ENCODE peak calls at places on chromosomes 2 and 18, in seven cellular contexts. J, N, D, T, H, Y and R are unnamed samples.

GRCh38 chr2:43075906-43076585 is 150.4 kb downstream of the ZFP36L2 start:
- DNase-seq in Y (no peak), J (no peak), T (peak), N (peak), D (peak), H (peak), R (peak)

GRCh38 chr2:241896746-241897201 is 27.2 kb downstream of the RTP5 start:
- DNase-seq in H (no peak), D (peak), Y (no peak), J (no peak), N (no peak), T (no peak), R (no peak)

GRCh38 chr2:178871536-178871935 is 64.3 kb upstream of the TTN start:
- DNase-seq in H (no peak), J (no peak), Y (no peak), N (no peak), T (no peak), D (no peak), R (no peak)

GRCh38 chr2:98334439-98335078 is 11.7 kb upstream of the CNGA3 start:
- DNase-seq in H (no peak), J (peak), N (peak), T (no peak), D (peak), Y (no peak), R (peak)

GRCh38 chr2:101735166-101735533 is 37.6 kb downstream of the MAP4K4 start:
- DNase-seq in D (no peak), H (no peak), Y (no peak), J (no peak), N (no peak), T (no peak), R (no peak)

GRCh38 chr2:162184362-162184761 is 32.3 kb upstream of the GCG start:
- DNase-seq in N (no peak), J (no peak), Y (no peak), D (no peak), T (no peak), H (no peak), R (no peak)

GRCh38 chr2:226631671-226632070 is 167.9 kb downstream of the IRS1 start:
- DNase-seq in T (no peak), N (peak), H (no peak), D (no peak), Y (no peak), J (no peak), R (no peak)

GRCh38 chr18:22417496-22418188 is at the start of gene CTAGE1:
- DNase-seq in D (no peak), J (peak), Y (no peak), T (peak), N (peak), H (no peak), R (peak)

GRCh38 chr2:220789961-220790360 is 782.1 kb downstream of the EPHA4 start:
- DNase-seq in T (peak), N (peak), J (no peak), H (no peak), Y (no peak), D (no peak), R (peak)

GRCh38 chr2:234521536-234521935 is 24.7 kb upstream of the ARL4C start:
- DNase-seq in H (no peak), Y (no peak), N (no peak), J (no peak), D (no peak), T (no peak), R (no peak)

GRCh38 chr2:180591947-180592346 is 388.5 kb upstream of the UBE2E3 start:
- DNase-seq in Y (no peak), T (no peak), H (no peak), N (no peak), D (no peak), J (no peak), R (no peak)

GRCh38 chr2:28224648-28225471 is 167.8 kb upstream of the FOSL2 start:
- DNase-seq in J (no peak), H (no peak), N (peak), D (peak), T (peak), Y (no peak), R (peak)

GRCh38 chr2:220332886-220333285 is 705.5 kb downstream of the SLC4A3 start:
- DNase-seq in H (no peak), J (no peak), D (no peak), Y (no peak), T (peak), N (no peak), R (no peak)

GRCh38 chr18:80148316-80149199 is 39.5 kb downstream of the ADNP2 start:
- DNase-seq in J (no peak), N (no peak), D (no peak), Y (no peak), H (no peak), T (peak), R (peak)

GRCh38 chr18:69947361-69948106 is at the start of gene CD226:
- DNase-seq in N (no peak), H (no peak), D (no peak), Y (no peak), T (no peak), J (no peak), R (no peak)

GRCh38 chr2:43269074-43269572 is 42.7 kb upstream of the ZFP36L2 start:
- DNase-seq in J (no peak), T (peak), N (peak), Y (no peak), H (peak), D (peak), R (peak)

GRCh38 chr2:134677866-134678774 is 40.7 kb downstream of the TMEM163 start:
- DNase-seq in D (peak), N (no peak), H (no peak), J (no peak), Y (no peak), T (no peak), R (no peak)

GRCh38 chr18:44450220-44450619 is 230.5 kb upstream of the SETBP1 start:
- DNase-seq in H (no peak), T (no peak), Y (no peak), D (no peak), N (no peak), J (no peak), R (no peak)

DNA sequence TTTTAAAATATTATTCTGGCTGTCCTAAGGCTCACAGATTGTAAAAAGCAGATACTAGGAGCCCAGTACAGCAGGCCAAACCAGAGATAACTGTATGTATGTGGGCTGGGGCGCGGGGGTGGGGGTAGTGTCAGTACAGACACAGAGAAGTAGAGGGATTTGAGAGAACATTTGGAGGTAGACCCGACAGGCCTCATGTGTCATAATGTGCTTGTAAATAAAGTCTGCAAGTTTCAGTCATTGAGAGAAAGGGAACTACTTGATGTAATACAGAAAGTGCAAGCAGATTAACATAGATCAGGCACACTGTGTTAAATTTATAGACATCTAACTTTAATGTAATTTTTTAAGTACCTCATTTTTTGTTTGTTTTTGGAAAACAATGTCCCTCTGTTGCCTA is 7.4 kb upstream of the POLI start:
- DNase-seq in N (no peak), J (no peak), Y (no peak), T (no peak), H (no peak), D (no peak), R (no peak)
- H3K4me2 ChIP-seq in N (no peak), J (no peak), Y (no peak), T (no peak), H (no peak), D (no peak), R (no peak)

GRCh38 chr18:63903981-63904570 is 3.7 kb upstream of the SERPINB10 start:
- DNase-seq in J (no peak), D (no peak), H (no peak), T (no peak), N (no peak), Y (no peak), R (no peak)

GRCh38 chr18:63908858-63909257 is 1.1 kb downstream of the SERPINB10 start:
- DNase-seq in H (no peak), D (no peak), Y (no peak), N (no peak), T (no peak), J (no peak), R (no peak)

GRCh38 chr18:63907649-63908048 is at the start of gene SERPINB10:
- DNase-seq in N (no peak), J (no peak), D (no peak), Y (no peak), T (no peak), H (no peak), R (peak)

GRCh38 chr18:63904694-63905093 is 3.1 kb upstream of the SERPINB10 start:
- DNase-seq in N (no peak), H (no peak), T (no peak), Y (no peak), D (no peak), J (no peak), R (no peak)

GRCh38 chr18:63905361-63905760 is 2.4 kb upstream of the SERPINB10 start:
- DNase-seq in H (no peak), D (no peak), N (no peak), J (no peak), T (peak), Y (no peak), R (no peak)
- H3K4me2 ChIP-seq in H (no peak), D (no peak), N (no peak), J (no peak), T (no peak), Y (no peak), R (no peak)

GRCh38 chr2:64930159-64930558 is 59.0 kb upstream of the SLC1A4 start:
- DNase-seq in N (no peak), D (no peak), Y (no peak), H (no peak), T (no peak), J (no peak), R (no peak)
- H3K4me2 ChIP-seq in N (no peak), D (no peak), Y (no peak), H (no peak), T (no peak), J (no peak), R (no peak)

DNA sequence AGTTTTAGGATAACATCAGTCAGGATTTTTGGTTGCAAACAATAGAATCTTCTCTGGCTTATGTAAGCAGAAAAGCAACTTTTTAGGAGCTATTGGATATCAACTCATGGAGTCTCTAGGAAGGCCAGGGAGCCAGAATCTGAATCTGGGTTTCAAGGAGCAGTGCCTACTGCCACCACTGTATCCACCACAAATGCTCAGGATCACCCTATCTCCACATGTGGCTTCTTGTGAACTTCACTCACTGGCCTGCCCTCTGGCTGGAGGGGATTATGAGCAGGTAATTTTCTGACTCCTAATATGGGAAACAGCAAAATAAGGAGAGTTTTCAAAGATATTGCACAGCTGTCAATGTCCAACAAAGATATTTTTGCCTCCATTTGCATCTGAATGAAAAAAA is 142.9 kb downstream of the PKP4 start:
- DNase-seq in N (no peak), T (no peak), D (no peak), Y (no peak), J (no peak), H (no peak), R (peak)
- H3K4me2 ChIP-seq in N (no peak), T (no peak), D (peak), Y (no peak), J (no peak), H (no peak), R (peak)

DNA sequence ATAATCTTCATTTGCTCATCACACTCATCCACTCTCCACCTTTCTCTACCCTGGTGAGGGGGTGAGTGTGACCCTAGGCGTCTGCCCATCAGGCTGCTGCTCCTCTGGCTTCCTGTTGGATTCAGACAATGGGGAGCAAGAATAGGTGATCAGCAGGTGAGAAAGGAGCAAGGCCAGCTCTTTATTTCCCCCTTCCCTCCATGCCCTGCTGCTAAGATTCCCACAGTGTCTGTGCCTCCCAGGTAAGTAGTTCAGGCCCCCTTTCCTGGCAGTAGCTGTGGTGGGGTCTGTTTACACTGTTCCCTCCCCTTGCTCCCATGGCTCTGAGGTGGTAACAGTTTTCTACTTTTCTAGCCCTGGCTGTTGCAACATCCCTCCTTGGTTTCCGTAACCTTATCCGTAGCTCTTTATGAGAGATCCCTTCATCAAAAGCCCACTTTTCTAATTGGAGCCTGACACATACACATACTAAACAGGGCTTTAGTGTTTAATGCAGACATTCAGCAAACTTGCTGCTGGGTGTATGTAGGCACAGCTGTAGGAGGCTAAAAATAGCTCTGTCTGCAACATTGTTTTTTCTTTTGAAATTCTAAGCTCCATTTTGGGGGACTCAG is 27.5 kb downstream of the MAP2 start:
- DNase-seq in D (no peak), T (no peak), N (no peak), H (no peak), J (peak), Y (no peak), R (no peak)
- H3K4me2 ChIP-seq in D (no peak), T (no peak), N (no peak), H (no peak), J (peak), Y (no peak), R (no peak)

DNA sequence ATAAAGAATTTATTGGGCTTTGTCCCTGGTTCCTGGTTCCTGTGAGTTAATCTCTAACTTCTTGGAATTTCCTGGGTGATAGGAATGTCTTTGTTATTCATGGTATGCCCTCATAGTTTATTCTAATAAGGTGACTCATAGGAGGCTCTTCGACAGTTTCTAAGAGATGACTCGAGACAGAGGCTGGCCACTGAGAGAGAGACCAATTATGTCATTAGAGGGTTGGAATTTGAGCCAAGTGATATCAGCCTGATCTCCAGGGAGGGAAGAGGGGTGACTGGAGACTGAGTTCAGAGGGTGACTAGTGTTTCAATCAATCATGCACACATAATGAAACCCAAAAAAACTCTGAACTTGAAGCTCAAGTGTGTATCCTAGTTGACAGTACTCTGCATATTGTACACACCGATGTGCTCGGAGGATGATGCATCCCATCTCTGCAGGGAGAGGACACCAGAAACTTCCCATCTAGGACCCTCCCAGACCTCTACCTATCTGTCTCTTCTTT is 185.7 kb downstream of the MTCL1 start:
- DNase-seq in H (peak), N (peak), J (peak), D (peak), T (peak), Y (peak), R (peak)
- H3K4me2 ChIP-seq in H (peak), N (peak), J (no peak), D (peak), T (peak), Y (peak), R (peak)

DNA sequence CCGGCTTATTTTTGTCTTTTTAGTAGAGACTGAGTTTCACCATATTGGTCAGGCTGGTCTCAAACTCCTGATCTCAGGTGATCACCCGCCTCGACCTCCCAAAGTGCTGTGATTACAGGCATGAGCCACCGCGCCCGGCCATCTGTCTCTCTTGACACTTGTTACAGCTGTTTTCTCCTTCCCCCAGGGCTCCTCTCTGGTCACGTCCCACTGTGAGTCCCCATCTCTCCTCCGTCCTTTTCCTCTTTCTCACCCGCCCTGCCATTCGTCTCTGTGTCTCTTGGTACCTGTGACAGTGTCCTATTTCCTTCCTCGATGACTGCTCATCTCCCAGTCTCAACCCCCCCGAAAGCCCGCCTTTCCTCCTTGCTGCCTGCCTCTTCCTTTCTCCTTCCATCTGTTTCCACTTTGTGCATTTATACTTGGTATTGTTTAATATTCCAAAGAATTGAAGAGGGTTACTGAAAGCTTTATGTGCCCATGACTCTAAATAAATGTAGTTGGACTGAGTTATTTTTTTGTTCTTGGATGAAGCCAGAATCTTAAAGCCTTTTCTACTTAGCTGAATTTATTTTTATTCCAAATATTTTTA is 241.5 kb downstream of the SH3RF3 start:
- DNase-seq in D (peak), H (no peak), J (peak), N (no peak), T (no peak), Y (no peak), R (no peak)
- H3K4me2 ChIP-seq in D (no peak), H (no peak), J (no peak), N (no peak), T (no peak), Y (no peak), R (no peak)

GRCh38 chr2:45892757-45893156 is 241.3 kb downstream of the PRKCE start:
- DNase-seq in N (peak), Y (no peak), D (no peak), H (no peak), J (no peak), T (no peak), R (peak)
- H3K4me2 ChIP-seq in N (peak), Y (no peak), D (peak), H (no peak), J (no peak), T (no peak), R (no peak)

DNA sequence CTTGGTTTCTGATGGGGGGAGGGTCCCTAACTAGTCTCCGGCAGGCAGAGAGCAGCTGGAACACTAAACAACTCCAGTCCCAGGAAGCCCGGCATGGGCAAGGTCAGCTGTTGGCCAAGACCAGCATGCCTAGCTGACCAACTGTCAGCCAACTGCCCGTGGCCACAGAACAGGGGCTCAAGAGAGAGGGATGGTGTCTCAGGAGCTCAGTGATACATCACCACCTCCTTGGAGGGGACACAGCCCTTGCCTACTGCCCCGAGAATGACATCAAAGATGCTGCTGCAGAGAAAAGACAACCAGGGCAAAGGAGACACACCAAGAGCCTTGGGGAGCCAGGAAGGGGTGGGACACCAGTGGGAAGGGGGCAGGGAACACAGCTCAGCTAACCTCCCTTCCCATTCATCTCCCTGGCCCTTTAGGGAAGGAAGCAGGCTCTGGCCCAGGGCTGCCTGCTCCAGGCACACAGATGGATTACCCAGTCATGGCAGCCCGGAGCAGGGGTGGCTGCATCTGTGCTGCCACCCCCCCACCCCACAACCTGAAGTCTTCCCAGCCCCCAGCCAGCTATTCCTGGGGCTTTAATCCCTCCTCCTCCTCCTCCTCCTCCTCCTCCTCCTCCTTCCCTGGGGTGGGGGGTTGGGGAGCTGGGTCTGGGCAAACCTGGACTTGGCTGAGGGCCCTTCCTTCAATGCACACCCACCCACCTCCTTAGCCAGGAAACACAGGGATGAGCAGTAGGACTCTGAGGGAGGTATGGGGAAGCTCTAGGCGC is 1.9 kb downstream of the BIN1 start:
- DNase-seq in D (peak), N (no peak), J (peak), T (no peak), Y (no peak), H (no peak), R (peak)
- H3K4me2 ChIP-seq in D (peak), N (peak), J (peak), T (peak), Y (peak), H (peak), R (peak)